ENCODE peak calls at places on chromosomes 2 and 18, in five cellular contexts. Y is H1, R is GM12891, F is HepG2, E is K562. S is an unnamed sample.

GRCh38 chr2:216670266-216671080 is 24.9 kb downstream of the IGFBP5 start:
- DNase-seq in E (no peak), F (no peak), Y (no peak), R (no peak), S (no peak)

GRCh38 chr2:185771396-185771795 is 32.8 kb downstream of the FSIP2 start:
- DNase-seq in Y (no peak), F (no peak), R (no peak), E (no peak), S (no peak)

GRCh38 chr18:31643003-31643402 is 41.4 kb downstream of the B4GALT6 start:
- DNase-seq in E (no peak), F (no peak), Y (no peak), R (no peak), S (no peak)

GRCh38 chr2:172374318-172375240 is 52.8 kb upstream of the ITGA6 start:
- DNase-seq in E (no peak), R (no peak), F (no peak), Y (no peak), S (no peak)

GRCh38 chr2:177467646-177468045 is 75.1 kb downstream of the AGPS start:
- DNase-seq in Y (no peak), R (no peak), F (no peak), E (no peak), S (no peak)

GRCh38 chr2:126700677-126701076 is 44.7 kb downstream of the GYPC start:
- DNase-seq in Y (no peak), F (no peak), R (no peak), E (no peak), S (no peak)

GRCh38 chr2:1997409-1997808 is 253.1 kb upstream of the PXDN start:
- DNase-seq in Y (no peak), F (peak; percentile 20), R (no peak), E (no peak), S (no peak)

GRCh38 chr18:70491734-70492348 is 203.0 kb downstream of the SOCS6 start:
- DNase-seq in Y (no peak), R (peak; percentile 14), F (peak; percentile 59), E (peak; percentile 42), S (no peak)

GRCh38 chr2:209614630-209615369 is 156.8 kb upstream of the UNC80 start:
- DNase-seq in Y (peak; percentile 73), F (no peak), R (no peak), E (no peak), S (no peak)

GRCh38 chr18:42048150-42048549 is 93.1 kb downstream of the PIK3C3 start:
- DNase-seq in E (no peak), Y (no peak), R (no peak), F (peak; percentile 73), S (no peak)

GRCh38 chr2:6721395-6721794 is 144.3 kb downstream of the CMPK2 start:
- DNase-seq in R (no peak), F (no peak), E (no peak), Y (no peak), S (no peak)

GRCh38 chr2:235148201-235149170 is 196.7 kb downstream of the SH3BP4 start:
- DNase-seq in Y (no peak), F (no peak), E (no peak), R (no peak), S (no peak)

GRCh38 chr2:225073198-225073597 is 30.9 kb upstream of the DOCK10 start:
- DNase-seq in Y (no peak), R (no peak), E (no peak), F (no peak), S (no peak)
- TF ChIP-seq POLR2A in Y (no peak), R (no peak), E (no peak), F (no peak), S (no peak)

GRCh38 chr2:206736935-206737334 is 18.7 kb upstream of the DYTN start:
- DNase-seq in R (no peak), Y (no peak), E (no peak), F (no peak), S (no peak)
- TF ChIP-seq POLR2AphosphoS5 in R (no peak), Y (no peak), E (no peak), F (no peak), S (no peak)

GRCh38 chr2:241728000-241728399 is 6.4 kb upstream of the D2HGDH start:
- DNase-seq in Y (no peak), R (no peak), E (no peak), F (no peak), S (no peak)

GRCh38 chr2:241729868-241730267 is 4.6 kb upstream of the D2HGDH start:
- DNase-seq in F (no peak), Y (no peak), E (no peak), R (no peak), S (no peak)

GRCh38 chr2:241733391-241734207 is 831 bp upstream of the D2HGDH start:
- DNase-seq in E (no peak), Y (no peak), R (no peak), F (no peak), S (no peak)

GRCh38 chr2:241728627-241729026 is 5.8 kb upstream of the D2HGDH start:
- DNase-seq in R (no peak), Y (no peak), E (no peak), F (no peak), S (no peak)

GRCh38 chr2:241730679-241731293 is 3.6 kb upstream of the D2HGDH start:
- DNase-seq in R (no peak), E (peak; percentile 24), F (no peak), Y (no peak), S (no peak)
- TF ChIP-seq TAF1 in R (no peak), E (no peak), F (no peak), Y (no peak), S (no peak)

DNA sequence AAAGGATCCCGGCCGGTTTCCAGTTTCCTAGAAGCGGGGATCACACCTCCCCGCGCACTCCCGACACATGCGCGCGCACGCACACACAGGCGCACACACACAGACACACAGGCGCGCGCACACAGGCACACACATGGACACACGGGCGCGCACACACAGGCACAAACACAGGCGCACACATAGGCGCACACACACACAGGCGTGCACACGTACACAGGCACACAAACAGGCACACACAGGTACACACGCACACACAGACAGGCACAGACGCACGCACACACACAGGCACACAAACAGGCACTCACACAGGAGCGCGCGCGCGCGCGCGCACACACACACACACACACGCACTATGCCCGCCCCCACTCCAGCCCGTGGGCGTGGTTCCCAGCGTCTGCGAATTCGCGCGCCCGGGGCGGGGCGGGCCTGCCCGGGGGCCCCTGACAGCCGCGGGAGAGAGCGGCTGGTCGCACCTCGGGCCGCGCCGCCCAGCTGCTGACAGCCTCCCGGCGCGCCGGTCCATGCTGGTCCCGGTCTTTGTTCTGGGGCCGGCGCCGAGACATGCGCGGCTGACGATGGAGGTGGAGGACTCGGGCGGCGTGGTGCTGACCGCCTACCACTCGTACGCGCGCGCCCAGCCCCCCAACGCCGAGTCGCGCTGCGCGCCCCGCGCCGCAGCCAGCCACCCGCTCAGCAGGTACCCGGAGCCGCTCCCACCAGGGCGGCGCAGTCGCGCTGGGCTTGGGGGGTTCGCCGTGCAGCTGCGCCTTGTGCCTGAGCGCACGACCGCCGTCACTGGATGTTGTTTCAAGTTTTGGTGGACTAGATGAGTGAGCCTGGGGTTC is at the start of gene ARHGAP28:
- DNase-seq in Y (peak; percentile 71), R (peak; percentile 25), E (peak; percentile 88), F (no peak), S (peak; percentile 31)
- TF ChIP-seq POLR2A in Y (peak; percentile 77), R (no peak), E (peak; percentile 61), F (no peak), S (no peak)

GRCh38 chr2:174666312-174666711 is 68.7 kb upstream of the WIPF1 start:
- DNase-seq in R (no peak), E (no peak), Y (no peak), F (no peak), S (no peak)
- TF ChIP-seq POLR2AphosphoS5 in R (no peak), E (no peak), Y (no peak), F (no peak), S (no peak)

S was measured in GM12892.